ENCODE peak calls at places on chromosome 3, in nine cellular contexts. H, L, J, A, W, D, V, O and M are unnamed samples.

GRCh38 chr3:37910666-37911400 is 49.2 kb downstream of the CTDSPL start:
- DNase-seq in O (no peak), D (no peak), H (no peak), W (no peak), V (no peak), J (no peak), A (no peak), L (no peak), M (no peak)

GRCh38 chr3:39267631-39268553 is 11.9 kb downstream of the CX3CR1 start:
- DNase-seq in W (no peak), A (peak; percentile 44), J (no peak), O (peak; percentile 77), V (no peak), L (peak; percentile 40), D (peak; percentile 34), H (peak; percentile 14), M (no peak)

GRCh38 chr3:123299581-123299980 is 97.8 kb downstream of the SEC22A start:
- DNase-seq in V (no peak), W (no peak), J (no peak), L (no peak), A (no peak), D (no peak), O (no peak), H (no peak), M (no peak)

GRCh38 chr3:38573111-38573510 is 76.4 kb downstream of the SCN5A start:
- DNase-seq in O (no peak), J (no peak), A (no peak), V (no peak), H (no peak), W (no peak), D (no peak), L (no peak), M (no peak)

GRCh38 chr3:183188895-183189462 is 26.4 kb upstream of the LAMP3 start:
- DNase-seq in D (no peak), J (no peak), W (no peak), H (peak; percentile 71), A (no peak), O (no peak), L (no peak), V (no peak), M (peak; percentile 43)

GRCh38 chr3:127134466-127134865 is 58.5 kb upstream of the PRR23E start:
- DNase-seq in D (no peak), J (no peak), H (no peak), L (no peak), O (no peak), W (no peak), V (no peak), A (no peak), M (no peak)

GRCh38 chr3:150913174-150913922 is 8.1 kb upstream of the MINDY4B start:
- DNase-seq in H (no peak), V (no peak), L (no peak), A (no peak), J (no peak), W (no peak), D (no peak), O (no peak), M (no peak)

GRCh38 chr3:13477946-13478345 is 2.2 kb upstream of the HDAC11 start:
- DNase-seq in V (no peak), W (no peak), L (no peak), H (no peak), O (no peak), D (no peak), J (no peak), A (no peak), M (no peak)

GRCh38 chr3:133927543-133928066 is 31.9 kb upstream of the RAB6B start:
- DNase-seq in L (peak; percentile 77), A (peak; percentile 55), J (no peak), H (peak; percentile 58), W (no peak), D (peak; percentile 55), O (peak; percentile 75), V (peak; percentile 14), M (peak; percentile 56)

GRCh38 chr3:172367205-172368105 is 80.8 kb downstream of the GHSR start:
- DNase-seq in D (no peak), O (no peak), W (no peak), J (no peak), H (no peak), V (no peak), L (no peak), A (no peak), M (no peak)

GRCh38 chr3:160796813-160797164 is 40.8 kb downstream of the PPM1L start:
- DNase-seq in D (no peak), H (no peak), L (no peak), W (no peak), A (no peak), V (no peak), O (no peak), J (no peak), M (peak; percentile 24)

GRCh38 chr3:127655641-127656040 is 17.1 kb upstream of the ABTB1 start:
- DNase-seq in V (no peak), L (no peak), A (no peak), H (no peak), O (no peak), W (no peak), D (no peak), J (no peak), M (no peak)

GRCh38 chr3:134485075-134485536 is 679 bp downstream of the ANAPC13 start:
- DNase-seq in O (no peak), A (no peak), D (no peak), V (no peak), L (no peak), H (no peak), J (no peak), W (no peak), M (peak; percentile 48)

GRCh38 chr3:183490653-183491052 is 62.2 kb upstream of the MCF2L2 start:
- DNase-seq in L (no peak), A (no peak), V (no peak), W (no peak), J (peak; percentile 64), O (no peak), D (no peak), H (peak; percentile 41), M (peak; percentile 87)

GRCh38 chr3:65545429-65545828 is 493.3 kb downstream of the MAGI1 start:
- DNase-seq in A (no peak), O (no peak), J (no peak), V (no peak), H (no peak), W (no peak), L (no peak), D (no peak), M (no peak)

GRCh38 chr3:99818818-99819217 is 1.2 kb downstream of the CMSS1 start:
- DNase-seq in A (no peak), V (no peak), D (no peak), H (no peak), O (no peak), J (no peak), L (no peak), W (no peak), M (no peak)

GRCh38 chr3:72896996-72897757 is 9.3 kb downstream of the GXYLT2 start:
- DNase-seq in A (no peak), J (no peak), H (no peak), V (no peak), L (no peak), O (no peak), W (no peak), D (no peak), M (no peak)

GRCh38 chr3:44712455-44713075 is at the start of gene ZNF502:
- DNase-seq in O (peak; percentile 48), L (peak; percentile 54), V (peak; percentile 27), D (peak; percentile 28), H (peak; percentile 76), W (peak; percentile 64), J (peak; percentile 84), A (peak; percentile 36), M (peak; percentile 93)

GRCh38 chr3:14962762-14963161 is 15.4 kb downstream of the NR2C2 start:
- DNase-seq in H (no peak), W (no peak), J (no peak), A (no peak), D (no peak), O (no peak), L (no peak), V (no peak), M (no peak)

GRCh38 chr3:146464005-146464595 is 5.3 kb downstream of the PLSCR2 start:
- DNase-seq in H (no peak), D (no peak), A (no peak), L (no peak), J (no peak), V (no peak), O (no peak), W (no peak), M (no peak)

GRCh38 chr3:10142707-10143560 is 1.4 kb downstream of the VHL start:
- DNase-seq in J (no peak), A (no peak), H (peak; percentile 36), W (no peak), D (no peak), O (no peak), L (no peak), V (no peak), M (no peak)

GRCh38 chr3:136266468-136266867 is 16.3 kb downstream of the PCCB start:
- DNase-seq in W (no peak), J (no peak), A (no peak), L (no peak), O (no peak), H (no peak), V (no peak), D (no peak), M (no peak)

GRCh38 chr3:132378846-132379245 is 38.5 kb upstream of the DNAJC13 start:
- DNase-seq in D (no peak), A (no peak), J (no peak), W (no peak), L (no peak), V (no peak), O (no peak), H (no peak), M (no peak)

GRCh38 chr3:186782542-186783069 is 771 bp upstream of the EIF4A2 start:
- DNase-seq in V (no peak), O (no peak), L (no peak), A (no peak), J (no peak), W (no peak), H (no peak), D (no peak), M (no peak)

GRCh38 chr3:134663646-134664456 is 13.0 kb upstream of the KY start:
- DNase-seq in V (no peak), O (no peak), H (no peak), W (no peak), L (no peak), A (no peak), J (no peak), D (no peak), M (no peak)

GRCh38 chr3:5143459-5143858 is 21.4 kb downstream of the ARL8B start:
- DNase-seq in J (no peak), L (no peak), A (no peak), V (no peak), O (no peak), D (no peak), H (no peak), W (no peak), M (no peak)